ENCODE peak calls at places on chromosome 16, in four cellular contexts. E is transverse colon, Y is heart left ventricle, W is cardiac muscle cell. M is an unnamed sample.

GRCh38 chr16:84839956-84840355 is 20.2 kb downstream of the CRISPLD2 start:
- DNase-seq in E (no peak), Y (no peak), W (peak; percentile 74), M (no peak)

GRCh38 chr16:684961-685696 is 995 bp upstream of the JMJD8 start:
- DNase-seq in Y (no peak), E (no peak), W (no peak), M (peak; percentile 77)

GRCh38 chr16:87407511-87408112 is 15.5 kb downstream of the MAP1LC3B start:
- DNase-seq in W (no peak), E (peak; percentile 65), Y (no peak), M (peak; percentile 69)

GRCh38 chr16:52912565-52913173 is 140.0 kb downstream of the CHD9NB start:
- DNase-seq in E (peak; percentile 75), Y (no peak), W (peak; percentile 65), M (no peak)

GRCh38 chr16:46621006-46621629 is at the start of gene SHCBP1:
- DNase-seq in E (peak; percentile 82), Y (peak; percentile 90), W (peak; percentile 91), M (peak; percentile 88)

GRCh38 chr16:4414187-4414909 is 2.0 kb downstream of the CORO7 start:
- DNase-seq in Y (no peak), E (peak; percentile 61), W (no peak), M (no peak)

GRCh38 chr16:50972899-50973298 is 178.2 kb downstream of the SALL1 start:
- DNase-seq in W (peak; percentile 2), E (no peak), Y (no peak), M (no peak)

GRCh38 chr16:71185366-71185765 is 45.2 kb downstream of the HYDIN start:
- DNase-seq in W (peak; percentile 4), Y (no peak), E (no peak), M (no peak)

DNA sequence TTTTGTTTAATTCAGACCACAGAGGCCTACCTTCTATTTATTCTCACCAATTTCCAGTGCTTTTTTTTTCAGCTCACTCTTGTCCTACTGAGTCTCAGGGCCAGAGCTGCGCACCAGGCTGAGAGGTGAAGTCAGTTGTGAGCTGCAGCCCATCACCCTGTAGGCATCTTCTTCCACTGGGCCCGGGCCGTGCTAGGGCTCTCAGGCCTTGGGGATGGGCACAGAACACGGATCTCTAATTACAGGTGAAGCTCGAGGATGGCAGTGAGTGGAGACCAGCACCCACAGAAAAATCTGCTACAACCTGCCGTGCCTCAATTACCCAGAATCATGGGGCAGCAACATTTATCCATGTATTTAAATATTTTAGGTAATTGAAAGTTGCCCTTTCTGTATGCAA is 82.1 kb downstream of the IRX5 start:
- DNase-seq in W (no peak), E (no peak), Y (no peak), M (no peak)
- H3K4me3 ChIP-seq in W (no peak overlapping the region), E (no peak overlapping the region), Y (no peak overlapping the region), M (no peak overlapping the region)

GRCh38 chr16:24741862-24742261 is 12.4 kb downstream of the TNRC6A start:
- DNase-seq in E (no peak), Y (no peak), W (no peak), M (no peak)

GRCh38 chr16:24747425-24747824 is 18.0 kb downstream of the TNRC6A start:
- DNase-seq in E (no peak), Y (no peak), W (no peak), M (no peak)

GRCh38 chr16:24748242-24748641 is 18.8 kb downstream of the TNRC6A start:
- DNase-seq in E (no peak), Y (no peak), W (peak; percentile 90), M (peak; percentile 77)

GRCh38 chr16:24745791-24746190 is 16.3 kb downstream of the TNRC6A start:
- DNase-seq in Y (no peak), W (no peak), E (no peak), M (no peak)
- H3K4me1 ChIP-seq in Y (peaks cover 98% of the 10 kb centered on the region), W (peaks cover 3% of the 10 kb centered on the region), E (peaks cover 82% of the 10 kb centered on the region), M (peaks cover 91% of the 10 kb centered on the region)

GRCh38 chr16:81458827-81459598 is 14.4 kb downstream of the CMIP start:
- DNase-seq in Y (no peak), W (no peak), E (no peak), M (no peak)

GRCh38 chr16:81455720-81456494 is 11.3 kb downstream of the CMIP start:
- DNase-seq in W (no peak), E (no peak), Y (no peak), M (no peak)

GRCh38 chr16:81456523-81457325 is 12.1 kb downstream of the CMIP start:
- DNase-seq in E (peak; percentile 77), Y (no peak), W (no peak), M (no peak)

GRCh38 chr16:81458149-81458669 is 13.6 kb downstream of the CMIP start:
- DNase-seq in Y (no peak), W (no peak), E (no peak), M (no peak)

GRCh38 chr16:81457326-81458133 is 12.9 kb downstream of the CMIP start:
- DNase-seq in Y (no peak), W (peak; percentile 70), E (no peak), M (no peak)
- H3K4me3 ChIP-seq in Y (no peak overlapping the region), W (no peak overlapping the region), E (no peak overlapping the region), M (no peak overlapping the region)

DNA sequence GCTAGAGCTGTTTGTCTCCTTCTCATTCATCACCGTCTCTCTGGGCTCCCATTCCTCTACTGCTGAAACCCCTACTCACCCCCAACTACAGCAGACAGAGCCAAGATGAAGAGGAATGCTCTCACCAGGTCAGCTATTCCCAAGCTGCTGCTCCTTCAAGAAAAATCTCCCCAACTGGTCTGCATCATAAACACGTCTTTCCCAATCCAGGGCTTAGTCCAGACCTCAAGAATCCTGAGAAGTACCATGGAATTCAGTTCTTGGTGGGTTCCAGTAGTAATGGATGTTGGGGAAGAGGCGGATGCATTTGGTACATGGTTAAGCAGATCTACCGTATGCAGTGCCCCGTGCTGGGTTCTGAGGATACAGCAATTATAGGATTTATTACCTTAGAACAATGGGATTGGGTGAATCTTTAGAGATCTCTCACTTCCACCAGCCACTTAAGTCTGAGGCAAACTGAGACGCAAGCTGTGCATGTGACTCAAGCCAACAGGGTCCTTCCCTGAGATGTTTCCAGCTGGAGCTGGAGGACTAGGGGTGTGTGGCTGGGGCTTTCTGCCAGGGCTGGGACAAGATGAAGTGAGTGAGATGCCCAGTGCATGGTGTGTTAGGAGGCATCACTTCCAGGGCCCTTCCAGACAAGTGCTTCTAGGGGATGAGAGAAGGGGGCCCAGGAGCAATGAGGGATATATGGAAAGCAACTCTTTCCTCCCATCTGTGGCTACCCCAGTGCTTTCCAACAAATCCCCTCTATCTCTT is 232.7 kb upstream of the CDH5 start:
- DNase-seq in W (peak; percentile 43), Y (no peak), E (no peak), M (no peak)
- H3K4me1 ChIP-seq in W (peaks cover 20% of the 10 kb centered on the region), Y (peaks cover 20% of the 10 kb centered on the region), E (peaks cover 7% of the 10 kb centered on the region), M (peaks cover 9% of the 10 kb centered on the region)

GRCh38 chr16:66937725-66938337 is 2.5 kb downstream of the CES2 start:
- DNase-seq in W (no peak), Y (no peak), E (no peak), M (no peak)

GRCh38 chr16:66935319-66936011 is at the start of gene CES2:
- DNase-seq in E (peak; percentile 93), W (no peak), Y (no peak), M (no peak)

GRCh38 chr16:66936462-66936861 is 1.1 kb downstream of the CES2 start:
- DNase-seq in W (no peak), E (peak; percentile 51), Y (no peak), M (no peak)

GRCh38 chr16:66939366-66939765 is 4.0 kb downstream of the CES2 start:
- DNase-seq in Y (no peak), W (no peak), E (no peak), M (no peak)

GRCh38 chr16:66936889-66937554 is 1.7 kb downstream of the CES2 start:
- DNase-seq in E (no peak), W (no peak), Y (no peak), M (no peak)
- H3K4me3 ChIP-seq in E (no peak overlapping the region), W (no peak overlapping the region), Y (no peak overlapping the region), M (no peak overlapping the region)

GRCh38 chr16:88753600-88753999 is 31.4 kb downstream of the PIEZO1 start:
- DNase-seq in Y (no peak), E (no peak), W (no peak), M (no peak)

GRCh38 chr16:88754109-88754911 is 30.7 kb downstream of the PIEZO1 start:
- DNase-seq in Y (no peak), E (no peak), W (no peak), M (no peak)

GRCh38 chr16:88758227-88758943 is 26.6 kb downstream of the PIEZO1 start:
- DNase-seq in E (no peak), W (no peak), Y (no peak), M (no peak)

GRCh38 chr16:88754912-88755744 is 29.9 kb downstream of the PIEZO1 start:
- DNase-seq in E (no peak), Y (no peak), W (peak; percentile 25), M (no peak)

DNA sequence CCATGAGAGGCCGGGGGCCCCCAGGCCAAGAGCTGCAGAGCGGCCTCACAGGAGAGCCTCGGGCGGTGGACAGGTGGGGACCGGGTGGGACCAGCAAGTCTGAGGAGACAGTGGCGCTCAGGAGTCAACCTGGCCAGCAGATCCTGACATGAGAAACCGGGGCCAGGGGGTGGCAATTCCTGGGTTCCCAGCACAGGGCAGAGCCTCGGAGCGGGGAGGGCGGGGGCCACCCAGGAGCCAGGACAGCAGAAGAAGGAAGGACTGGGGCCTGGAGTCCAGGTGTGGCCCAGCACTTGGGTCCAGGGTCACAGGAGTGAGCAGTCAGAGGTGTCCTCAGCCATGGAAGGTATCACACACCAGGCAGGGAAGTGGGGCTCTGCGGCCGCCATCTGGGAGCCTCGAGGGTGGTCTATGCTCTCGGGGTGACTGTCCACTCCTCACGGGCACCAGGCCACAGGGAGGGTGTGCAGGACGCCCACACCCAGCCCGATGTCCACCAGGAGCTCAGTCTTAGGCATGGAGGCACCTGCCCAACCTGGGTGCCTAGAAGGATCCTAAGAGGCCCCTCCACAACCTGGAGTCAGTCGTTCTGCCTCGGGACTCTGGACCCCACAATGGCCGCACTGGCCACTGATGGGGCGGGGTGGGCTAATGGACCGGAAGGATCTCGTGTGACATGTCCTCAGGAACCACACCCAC is 29.1 kb downstream of the PIEZO1 start:
- DNase-seq in E (no peak), W (no peak), Y (no peak), M (no peak)
- H3K4me1 ChIP-seq in E (peaks cover 38% of the 10 kb centered on the region), W (peaks cover 17% of the 10 kb centered on the region), Y (peaks cover 19% of the 10 kb centered on the region), M (peaks cover 76% of the 10 kb centered on the region)